ENCODE peak calls at places on chromosomes 13 and 19, in nine cellular contexts. S is cardiac muscle cell, U is WTC11, E is hepatocyte, J is body of pancreas, Q is IMR-90, Y is testis, L is kidney, X is fibroblast of lung. Z is an unnamed sample.

GRCh38 chr19:34244611-34245299 is 9.6 kb upstream of the GARRE1 start:
- DNase-seq in E (no peak), Y (no peak), U (no peak), X (no peak), Q (peak), J (no peak), S (no peak), L (no peak), Z (no peak)

GRCh38 chr19:35495107-35496064 is 5.1 kb upstream of the KRTDAP start:
- DNase-seq in J (peak), L (peak), Q (peak), X (peak), S (peak), Y (peak), E (peak), U (peak), Z (peak)

GRCh38 chr13:114043421-114044053 is 69.7 kb upstream of the C13orf46 start:
- DNase-seq in L (no peak), X (peak), E (peak), S (no peak), Q (peak), Y (no peak), J (no peak), U (no peak), Z (no peak)

GRCh38 chr13:39952244-39953233 is 297.1 kb downstream of the COG6 start:
- DNase-seq in E (peak), J (no peak), U (no peak), L (no peak), Q (peak), X (peak), S (no peak), Y (no peak), Z (no peak)

GRCh38 chr13:37179646-37180045 is 74.2 kb upstream of the CSNK1A1L start:
- DNase-seq in E (no peak), S (no peak), Y (no peak), U (no peak), Q (no peak), L (no peak), J (no peak), X (peak), Z (no peak)

GRCh38 chr13:31032574-31033095 is 100.2 kb downstream of the TEX26 start:
- DNase-seq in Y (no peak), Q (no peak), J (no peak), X (peak), U (no peak), S (no peak), L (no peak), E (no peak), Z (no peak)

GRCh38 chr19:2051771-2052704 is 994 bp upstream of the MKNK2 start:
- DNase-seq in L (peak), S (no peak), J (peak), X (no peak), U (no peak), Y (no peak), E (peak), Q (no peak), Z (no peak)

GRCh38 chr13:59384154-59384553 is 779.6 kb downstream of the DIAPH3 start:
- DNase-seq in U (no peak), Q (no peak), Y (no peak), S (no peak), X (no peak), J (no peak), E (no peak), L (no peak), Z (no peak)

GRCh38 chr19:48878219-48879024 is 6.2 kb downstream of the PPP1R15A start:
- DNase-seq in X (peak), Q (peak), L (no peak), J (no peak), Y (peak), S (no peak), U (no peak), E (peak), Z (no peak)

GRCh38 chr13:70723732-70724131 is 615.5 kb upstream of the KLHL1 start:
- DNase-seq in Q (no peak), Y (no peak), E (no peak), J (no peak), X (peak), S (peak), U (no peak), L (no peak), Z (no peak)

DNA sequence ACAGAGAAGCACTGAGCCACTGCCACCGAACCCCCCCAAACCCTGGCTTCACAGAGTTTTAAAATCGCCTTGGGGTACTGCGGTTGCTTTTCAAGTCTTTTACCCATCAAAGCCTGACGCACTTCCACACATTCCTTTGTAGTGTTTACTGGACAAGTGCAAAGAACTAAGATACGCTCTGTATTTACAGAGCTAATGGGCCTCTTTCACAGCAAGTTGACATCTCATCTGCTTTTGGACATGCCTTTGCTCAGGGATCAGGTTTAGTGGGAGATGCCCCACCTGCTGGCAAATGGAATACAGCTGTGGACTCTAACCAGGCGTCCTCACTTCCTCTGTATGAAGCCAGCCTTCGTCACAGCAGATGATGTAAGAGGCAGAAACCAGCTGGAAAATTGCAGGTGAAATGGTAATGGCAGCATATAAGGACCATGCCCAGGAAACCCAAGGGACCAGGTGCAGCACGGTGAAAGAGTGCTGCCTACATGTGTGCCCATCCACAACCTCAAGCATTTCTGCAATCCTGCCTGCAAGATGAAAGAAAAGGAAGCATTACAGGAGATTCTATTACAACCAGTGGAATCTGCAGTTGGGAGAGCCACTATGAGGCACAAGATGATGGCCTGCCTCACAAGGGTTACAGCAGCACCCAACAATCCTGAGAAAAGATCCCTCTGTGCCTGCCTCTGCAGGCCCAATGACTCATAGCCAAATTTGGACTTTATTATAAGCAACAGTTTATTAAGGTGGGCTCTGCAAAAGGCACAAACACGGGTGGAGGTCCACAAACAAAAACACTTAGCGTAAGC is 34.7 kb downstream of the BRD4 start:
- DNase-seq in X (peak), E (peak), S (no peak), Y (no peak), U (peak), J (peak), Q (peak), L (no peak), Z (no peak)
- TF ChIP-seq CTCF in X (peak), E (peak), S (peak), Y (no peak), U (no peak), J (no peak), Q (peak), L (no peak), Z (no peak)

GRCh38 chr19:51398096-51398704 is 7.8 kb upstream of the C19orf84 start:
- DNase-seq in Y (no peak), S (peak), E (peak), J (no peak), U (no peak), Q (peak), X (peak), L (no peak), Z (no peak)
- TF ChIP-seq CTCF in Y (peak), S (peak), E (peak), J (peak), U (peak), Q (peak), X (peak), L (peak), Z (peak)

GRCh38 chr19:47609885-47610545 is 1.1 kb downstream of the BICRA start:
- DNase-seq in Q (peak), U (peak), S (peak), X (peak), L (peak), Y (peak), E (peak), J (peak), Z (peak)

GRCh38 chr19:47608908-47609879 is at the start of gene BICRA:
- DNase-seq in S (peak), Q (peak), U (peak), E (peak), X (peak), L (peak), J (peak), Y (peak), Z (peak)

GRCh38 chr19:47607564-47608073 is 1.3 kb upstream of the BICRA start:
- DNase-seq in X (no peak), J (no peak), Q (no peak), Y (no peak), U (no peak), L (no peak), S (no peak), E (no peak), Z (no peak)

GRCh38 chr19:47610546-47610894 is 1.6 kb downstream of the BICRA start:
- DNase-seq in L (no peak), S (no peak), J (no peak), Q (no peak), X (no peak), E (no peak), U (no peak), Y (no peak), Z (no peak)

GRCh38 chr19:47608074-47608907 is 643 bp upstream of the BICRA start:
- DNase-seq in L (peak), E (peak), U (peak), J (peak), S (peak), Q (peak), X (peak), Y (peak), Z (peak)
- TF ChIP-seq CTCF in L (peak), E (peak), U (no peak), J (no peak), S (no peak), Q (peak), X (peak), Y (peak), Z (no peak)

GRCh38 chr19:36918090-36918489 is 2.0 kb downstream of the ZNF568 start:
- DNase-seq in Y (no peak), Q (no peak), E (no peak), X (no peak), S (no peak), J (no peak), U (no peak), L (no peak), Z (no peak)
- TF ChIP-seq CTCF in Y (no peak), Q (no peak), E (no peak), X (no peak), S (no peak), J (no peak), U (no peak), L (no peak), Z (no peak)

GRCh38 chr19:3575949-3576673 is 3.4 kb downstream of the HMG20B start:
- DNase-seq in U (no peak), Q (no peak), S (no peak), X (no peak), L (peak), J (no peak), E (no peak), Y (no peak), Z (no peak)

GRCh38 chr19:3576696-3577443 is 4.1 kb downstream of the HMG20B start:
- DNase-seq in L (no peak), X (peak), E (peak), U (peak), S (peak), Q (peak), J (no peak), Y (no peak), Z (peak)

GRCh38 chr19:3573162-3573857 is 566 bp downstream of the HMG20B start:
- DNase-seq in J (no peak), S (peak), Y (no peak), L (peak), Q (no peak), E (peak), U (peak), X (no peak), Z (peak)

GRCh38 chr19:3573858-3574637 is 1.3 kb downstream of the HMG20B start:
- DNase-seq in S (peak), E (peak), Y (peak), U (peak), L (peak), J (peak), X (peak), Q (peak), Z (peak)

DNA sequence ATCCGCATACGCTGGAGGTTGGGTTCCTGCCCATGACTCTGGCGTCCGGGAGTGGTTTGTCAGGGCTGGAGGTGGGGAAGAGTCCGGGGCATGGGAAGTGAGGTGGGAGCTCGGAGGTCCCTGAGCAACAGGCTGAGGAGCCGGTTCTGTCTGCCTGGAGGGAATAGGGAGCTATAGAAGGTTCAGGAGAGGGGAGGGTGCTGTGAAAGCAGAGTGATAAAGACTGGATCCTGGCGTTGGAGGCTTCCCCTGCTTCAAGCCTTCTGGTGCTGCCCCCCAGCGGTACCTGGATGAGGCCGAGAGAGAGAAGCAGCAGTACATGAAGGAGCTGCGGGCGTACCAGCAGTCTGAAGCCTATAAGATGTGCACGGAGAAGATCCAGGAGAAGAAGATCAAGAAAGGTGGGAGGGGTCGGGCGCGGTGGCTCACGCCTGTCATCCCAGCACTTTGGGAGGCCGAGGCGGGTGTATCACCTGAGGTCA is 2.6 kb downstream of the HMG20B start:
- DNase-seq in Y (peak), U (peak), X (no peak), J (no peak), E (no peak), Q (peak), S (peak), L (no peak), Z (peak)
- TF ChIP-seq CTCF in Y (no peak), U (peak), X (peak), J (no peak), E (peak), Q (peak), S (peak), L (no peak), Z (no peak)

DNA sequence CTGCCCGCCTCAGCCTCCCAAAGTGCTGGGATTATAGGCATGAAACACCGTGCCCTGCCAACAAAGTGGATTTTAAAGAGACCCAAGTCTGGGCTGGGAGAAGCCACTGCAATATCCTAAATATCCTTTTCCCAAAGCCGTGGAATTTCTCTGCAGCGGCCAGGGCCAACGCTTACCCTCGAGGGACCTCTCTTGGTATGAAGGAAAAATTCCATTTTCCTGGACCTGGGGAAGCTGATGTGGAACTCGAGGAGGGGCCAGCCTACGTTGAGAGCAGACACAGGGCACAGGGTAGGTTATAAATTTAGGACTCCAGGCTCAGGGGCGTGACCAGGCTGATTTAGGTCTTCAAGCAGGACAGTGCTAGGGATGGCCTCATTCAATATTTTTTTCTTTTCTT is 17.7 kb upstream of the UPF1 start:
- DNase-seq in J (no peak), X (no peak), U (no peak), Y (peak), E (no peak), Q (no peak), S (no peak), L (no peak), Z (peak)
- TF ChIP-seq CTCF in J (no peak), X (peak), U (no peak), Y (no peak), E (peak), Q (peak), S (peak), L (no peak), Z (no peak)

GRCh38 chr19:45591004-45591637 is 6.5 kb upstream of the OPA3 start:
- DNase-seq in L (peak), X (peak), U (peak), Y (peak), J (peak), Q (peak), E (peak), S (peak), Z (peak)
- TF ChIP-seq CTCF in L (peak), X (peak), U (no peak), Y (no peak), J (peak), Q (peak), E (peak), S (peak), Z (peak)

DNA sequence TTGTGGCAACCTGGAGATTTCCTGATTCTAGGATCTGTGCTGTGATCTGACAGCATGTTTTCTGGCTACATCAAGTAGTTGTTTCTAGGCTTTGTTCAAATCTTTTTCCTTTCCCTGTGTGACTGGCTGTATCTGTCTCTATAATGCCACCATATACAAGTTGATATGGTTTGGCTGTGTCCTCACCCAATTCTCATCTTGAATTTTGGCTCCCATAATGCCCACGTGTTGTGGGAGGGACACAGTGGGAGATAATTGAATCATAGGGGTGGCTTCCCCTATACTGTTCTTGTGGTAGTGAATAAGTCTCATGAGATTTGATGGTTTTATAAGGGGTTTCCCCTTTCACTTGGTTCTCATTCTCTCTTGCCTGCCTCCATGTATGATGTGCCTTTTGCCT is 24.6 kb upstream of the CLDN10 start:
- DNase-seq in S (no peak), Y (no peak), L (no peak), U (no peak), J (no peak), X (no peak), Q (no peak), E (no peak), Z (no peak)
- TF ChIP-seq CTCF in S (no peak), Y (no peak), L (no peak), U (no peak), J (no peak), X (no peak), Q (no peak), E (no peak), Z (no peak)

Z was measured in nephron progenitor cell.